ENCODE peak calls at places on chromosomes 1 and 21, in four cellular contexts. One of them, this sample, is unnamed.

GRCh38 chr1:115727706-115728249 is 40.7 kb downstream of the CASQ2 start:
- DNase-seq in AG08395: peak; percentile 74
- DNase-seq in thoracic aorta: no peak
- DNase-seq in globus pallidus: no peak
- DNase-seq in this sample: peak; percentile 85

GRCh38 chr1:69203166-69203565 is 364.6 kb upstream of the LRRC7 start:
- DNase-seq in AG08395: no peak
- DNase-seq in thoracic aorta: no peak
- DNase-seq in globus pallidus: no peak
- DNase-seq in this sample: no peak

GRCh38 chr1:52842643-52843310 is at the start of gene ZYG11A:
- DNase-seq in thoracic aorta: no peak
- DNase-seq in globus pallidus: no peak
- DNase-seq in AG08395: peak; percentile 74
- DNase-seq in this sample: peak; percentile 65

GRCh38 chr1:37147397-37147831 is 113.1 kb upstream of the GRIK3 start:
- DNase-seq in thoracic aorta: no peak
- DNase-seq in globus pallidus: no peak
- DNase-seq in AG08395: no peak
- DNase-seq in this sample: no peak

GRCh38 chr1:246144931-246145330 is 362.1 kb downstream of the SMYD3 start:
- DNase-seq in AG08395: no peak
- DNase-seq in thoracic aorta: no peak
- DNase-seq in globus pallidus: no peak
- DNase-seq in this sample: no peak

GRCh38 chr1:219416598-219417238 is 196.2 kb downstream of the ZC3H11B start:
- DNase-seq in AG08395: peak; percentile 26
- DNase-seq in globus pallidus: peak; percentile 37
- DNase-seq in thoracic aorta: no peak
- DNase-seq in this sample: no peak

GRCh38 chr1:230878584-230878975 is 10.3 kb upstream of the C1orf198 start:
- DNase-seq in globus pallidus: no peak
- DNase-seq in AG08395: peak; percentile 92
- DNase-seq in thoracic aorta: no peak
- DNase-seq in this sample: peak; percentile 68

GRCh38 chr1:171113377-171113776 is 22.7 kb downstream of the FMO3 start:
- DNase-seq in thoracic aorta: no peak
- DNase-seq in globus pallidus: no peak
- DNase-seq in AG08395: no peak
- DNase-seq in this sample: no peak

GRCh38 chr1:7698666-7699065 is 72.4 kb upstream of the VAMP3 start:
- DNase-seq in globus pallidus: no peak
- DNase-seq in AG08395: no peak
- DNase-seq in thoracic aorta: no peak
- DNase-seq in this sample: no peak

GRCh38 chr1:69567847-69568434 is at the start of gene LRRC7:
- DNase-seq in globus pallidus: peak; percentile 65
- DNase-seq in thoracic aorta: no peak
- DNase-seq in AG08395: no peak
- DNase-seq in this sample: no peak

GRCh38 chr1:20871419-20871818 is 84.3 kb upstream of the HP1BP3 start:
- DNase-seq in globus pallidus: no peak
- DNase-seq in AG08395: no peak
- DNase-seq in thoracic aorta: no peak
- DNase-seq in this sample: no peak

GRCh38 chr1:234737915-234738314 is 127.9 kb upstream of the IRF2BP2 start:
- DNase-seq in AG08395: no peak
- DNase-seq in globus pallidus: no peak
- DNase-seq in thoracic aorta: no peak
- DNase-seq in this sample: no peak

GRCh38 chr21:32334980-32335471 is 36.4 kb downstream of the MRAP start:
- DNase-seq in globus pallidus: peak; percentile 88
- DNase-seq in AG08395: peak; percentile 73
- DNase-seq in thoracic aorta: no peak
- DNase-seq in this sample: no peak

GRCh38 chr1:163082971-163083370 is 13.8 kb downstream of the RGS4 start:
- DNase-seq in AG08395: no peak
- DNase-seq in globus pallidus: no peak
- DNase-seq in thoracic aorta: no peak
- DNase-seq in this sample: no peak

GRCh38 chr1:15089244-15089992 is 64.1 kb upstream of the TMEM51 start:
- DNase-seq in thoracic aorta: no peak
- DNase-seq in AG08395: no peak
- DNase-seq in globus pallidus: no peak
- DNase-seq in this sample: no peak

GRCh38 chr1:203797948-203798347 is 2.5 kb downstream of the ZBED6 start:
- DNase-seq in globus pallidus: no peak
- DNase-seq in AG08395: no peak
- DNase-seq in thoracic aorta: no peak
- DNase-seq in this sample: no peak

GRCh38 chr1:47738560-47739182 is 258.5 kb downstream of the TRABD2B start:
- DNase-seq in thoracic aorta: no peak
- DNase-seq in AG08395: peak; percentile 76
- DNase-seq in globus pallidus: no peak
- DNase-seq in this sample: no peak

GRCh38 chr1:233168384-233168783 is 127.1 kb downstream of the PCNX2 start:
- DNase-seq in AG08395: no peak
- DNase-seq in globus pallidus: no peak
- DNase-seq in thoracic aorta: no peak
- DNase-seq in this sample: no peak

GRCh38 chr1:32361674-32362473 is 411 bp downstream of the FAM229A start:
- DNase-seq in thoracic aorta: peak; percentile 13
- DNase-seq in AG08395: peak; percentile 46
- DNase-seq in globus pallidus: peak; percentile 74
- DNase-seq in this sample: no peak

GRCh38 chr1:55138740-55139283 is 76.4 kb downstream of the USP24 start:
- DNase-seq in AG08395: no peak
- DNase-seq in thoracic aorta: no peak
- DNase-seq in globus pallidus: no peak
- DNase-seq in this sample: no peak

GRCh38 chr1:154557939-154558609 is 388 bp downstream of the UBE2Q1 start:
- DNase-seq in thoracic aorta: no peak
- DNase-seq in AG08395: no peak
- DNase-seq in globus pallidus: peak; percentile 30
- DNase-seq in this sample: no peak

GRCh38 chr1:208203127-208203847 is 40.9 kb downstream of the PLXNA2 start:
- DNase-seq in AG08395: peak; percentile 48
- DNase-seq in globus pallidus: peak; percentile 38
- DNase-seq in thoracic aorta: no peak
- DNase-seq in this sample: no peak

GRCh38 chr1:37958690-37959089 is 11.8 kb upstream of the INPP5B start:
- DNase-seq in thoracic aorta: no peak
- DNase-seq in globus pallidus: no peak
- DNase-seq in AG08395: peak; percentile 94
- DNase-seq in this sample: peak; percentile 91

GRCh38 chr21:27759820-27760219 is 792.9 kb upstream of the ADAMTS5 start:
- DNase-seq in thoracic aorta: no peak
- DNase-seq in AG08395: no peak
- DNase-seq in globus pallidus: no peak
- DNase-seq in this sample: no peak

GRCh38 chr1:51690285-51690961 is 73.5 kb downstream of the OSBPL9 start:
- DNase-seq in globus pallidus: no peak
- DNase-seq in thoracic aorta: no peak
- DNase-seq in AG08395: no peak
- DNase-seq in this sample: peak; percentile 72

GRCh38 chr21:34128124-34128523 is 54.7 kb downstream of the MRPS6 start:
- DNase-seq in thoracic aorta: peak; percentile 28
- DNase-seq in globus pallidus: no peak
- DNase-seq in AG08395: no peak
- DNase-seq in this sample: no peak

GRCh38 chr1:39898146-39898545 is 3.6 kb downstream of the MYCL start:
- DNase-seq in AG08395: no peak
- DNase-seq in thoracic aorta: no peak
- DNase-seq in globus pallidus: no peak
- DNase-seq in this sample: no peak

GRCh38 chr1:67838180-67838912 is 5.1 kb upstream of the GNG12 start:
- DNase-seq in AG08395: peak; percentile 7
- DNase-seq in globus pallidus: no peak
- DNase-seq in thoracic aorta: no peak
- DNase-seq in this sample: no peak

GRCh38 chr1:194342484-194343262 is 1156.3 kb upstream of the B3GALT2 start:
- DNase-seq in AG08395: no peak
- DNase-seq in thoracic aorta: no peak
- DNase-seq in globus pallidus: no peak
- DNase-seq in this sample: no peak

GRCh38 chr1:153395136-153395685 is 4.3 kb upstream of the S100A8 start:
- DNase-seq in AG08395: no peak
- DNase-seq in thoracic aorta: no peak
- DNase-seq in globus pallidus: no peak
- DNase-seq in this sample: peak; percentile 29

GRCh38 chr1:11499825-11500331 is 20.9 kb downstream of the DISP3 start:
- DNase-seq in AG08395: no peak
- DNase-seq in thoracic aorta: no peak
- DNase-seq in globus pallidus: peak; percentile 64
- DNase-seq in this sample: no peak

GRCh38 chr1:43653339-43653738 is 3.4 kb downstream of the KDM4A start:
- DNase-seq in globus pallidus: peak; percentile 24
- DNase-seq in thoracic aorta: no peak
- DNase-seq in AG08395: no peak
- DNase-seq in this sample: no peak

GRCh38 chr1:29128739-29129138 is 5.0 kb upstream of the TMEM200B start:
- DNase-seq in thoracic aorta: no peak
- DNase-seq in globus pallidus: no peak
- DNase-seq in AG08395: no peak
- DNase-seq in this sample: no peak

GRCh38 chr21:39362733-39363132 is 13.8 kb upstream of the HMGN1 start:
- DNase-seq in globus pallidus: no peak
- DNase-seq in thoracic aorta: no peak
- DNase-seq in AG08395: no peak
- DNase-seq in this sample: no peak

GRCh38 chr21:41090981-41091380 is 77.0 kb upstream of the BACE2 start:
- DNase-seq in AG08395: no peak
- DNase-seq in globus pallidus: no peak
- DNase-seq in thoracic aorta: no peak
- DNase-seq in this sample: no peak

GRCh38 chr1:202268817-202269216 is 72.9 kb downstream of the UBE2T start:
- DNase-seq in thoracic aorta: no peak
- DNase-seq in AG08395: no peak
- DNase-seq in globus pallidus: no peak
- DNase-seq in this sample: no peak

GRCh38 chr1:216983823-216984222 is 260.6 kb upstream of the ESRRG start:
- DNase-seq in thoracic aorta: no peak
- DNase-seq in globus pallidus: no peak
- DNase-seq in AG08395: no peak
- DNase-seq in this sample: no peak

GRCh38 chr1:118627435-118627834 is 360.7 kb downstream of the TBX15 start:
- DNase-seq in globus pallidus: no peak
- DNase-seq in thoracic aorta: no peak
- DNase-seq in AG08395: no peak
- DNase-seq in this sample: peak; percentile 29

GRCh38 chr1:84145051-84145450 is 980 bp downstream of the PRKACB start:
- DNase-seq in thoracic aorta: no peak
- DNase-seq in globus pallidus: no peak
- DNase-seq in AG08395: no peak
- DNase-seq in this sample: no peak

This sample was measured in HS-5.